ENCODE peak calls at places on chromosome 19, in six cellular contexts. One of them, this sample, is unnamed.

GRCh38 chr19:6060600-6061391 is 49.5 kb downstream of the RFX2 start:
- DNase-seq in transverse colon: no peak
- DNase-seq in breast epithelium: peak
- DNase-seq in IMR-90: peak
- DNase-seq in body of pancreas: no peak
- DNase-seq in upper lobe of left lung: no peak
- DNase-seq in this sample: no peak

GRCh38 chr19:860481-861098 is 1.1 kb downstream of the CFD start:
- DNase-seq in transverse colon: peak
- DNase-seq in breast epithelium: no peak
- DNase-seq in IMR-90: peak
- DNase-seq in body of pancreas: peak
- DNase-seq in upper lobe of left lung: peak
- DNase-seq in this sample: peak

GRCh38 chr19:45615795-45616708 is 14.0 kb upstream of the GPR4 start:
- DNase-seq in transverse colon: peak
- DNase-seq in breast epithelium: peak
- DNase-seq in IMR-90: peak
- DNase-seq in body of pancreas: peak
- DNase-seq in upper lobe of left lung: peak
- DNase-seq in this sample: peak

GRCh38 chr19:58439576-58440554 is at the start of gene ZNF132:
- DNase-seq in transverse colon: peak
- DNase-seq in breast epithelium: peak
- DNase-seq in IMR-90: peak
- DNase-seq in body of pancreas: peak
- DNase-seq in upper lobe of left lung: peak
- DNase-seq in this sample: peak

GRCh38 chr19:42122691-42123607 is 9.3 kb downstream of the POU2F2 start:
- DNase-seq in transverse colon: no peak
- DNase-seq in breast epithelium: no peak
- DNase-seq in IMR-90: no peak
- DNase-seq in body of pancreas: no peak
- DNase-seq in upper lobe of left lung: no peak
- DNase-seq in this sample: no peak

GRCh38 chr19:16016226-16017137 is 59.8 kb upstream of the TPM4 start:
- DNase-seq in transverse colon: no peak
- DNase-seq in breast epithelium: no peak
- DNase-seq in IMR-90: no peak
- DNase-seq in body of pancreas: no peak
- DNase-seq in upper lobe of left lung: peak
- DNase-seq in this sample: no peak

GRCh38 chr19:18677156-18677555 is 6.3 kb upstream of the CRTC1 start:
- DNase-seq in transverse colon: no peak
- DNase-seq in breast epithelium: no peak
- DNase-seq in IMR-90: no peak
- DNase-seq in body of pancreas: no peak
- DNase-seq in upper lobe of left lung: no peak
- DNase-seq in this sample: no peak

GRCh38 chr19:13962738-13963602 is 10.7 kb downstream of the DCAF15 start:
- DNase-seq in transverse colon: no peak
- DNase-seq in breast epithelium: no peak
- DNase-seq in IMR-90: peak
- DNase-seq in body of pancreas: no peak
- DNase-seq in upper lobe of left lung: peak
- DNase-seq in this sample: no peak

GRCh38 chr19:2775556-2776430 is 7.3 kb downstream of the SGTA start:
- DNase-seq in transverse colon: peak
- DNase-seq in breast epithelium: no peak
- DNase-seq in IMR-90: peak
- DNase-seq in body of pancreas: peak
- DNase-seq in upper lobe of left lung: no peak
- DNase-seq in this sample: peak

GRCh38 chr19:7101498-7102253 is 32.2 kb downstream of the ZNF557 start:
- DNase-seq in transverse colon: no peak
- DNase-seq in breast epithelium: no peak
- DNase-seq in IMR-90: no peak
- DNase-seq in body of pancreas: no peak
- DNase-seq in upper lobe of left lung: no peak
- DNase-seq in this sample: no peak

GRCh38 chr19:7099597-7099921 is 30.1 kb downstream of the ZNF557 start:
- DNase-seq in transverse colon: no peak
- DNase-seq in breast epithelium: no peak
- DNase-seq in IMR-90: no peak
- DNase-seq in body of pancreas: no peak
- DNase-seq in upper lobe of left lung: no peak
- DNase-seq in this sample: no peak

GRCh38 chr19:7098096-7098495 is 28.6 kb downstream of the ZNF557 start:
- DNase-seq in transverse colon: no peak
- DNase-seq in breast epithelium: no peak
- DNase-seq in IMR-90: no peak
- DNase-seq in body of pancreas: no peak
- DNase-seq in upper lobe of left lung: no peak
- DNase-seq in this sample: peak

GRCh38 chr19:7104783-7105447 is 35.4 kb downstream of the ZNF557 start:
- DNase-seq in transverse colon: no peak
- DNase-seq in breast epithelium: no peak
- DNase-seq in IMR-90: no peak
- DNase-seq in body of pancreas: no peak
- DNase-seq in upper lobe of left lung: no peak
- DNase-seq in this sample: no peak

GRCh38 chr19:7098701-7099596 is 29.4 kb downstream of the ZNF557 start:
- DNase-seq in transverse colon: peak
- DNase-seq in breast epithelium: peak
- DNase-seq in IMR-90: peak
- DNase-seq in body of pancreas: peak
- DNase-seq in upper lobe of left lung: peak
- DNase-seq in this sample: peak
- TF ChIP-seq POLR2A in transverse colon: peak
- TF ChIP-seq POLR2A in breast epithelium: no peak
- TF ChIP-seq POLR2A in IMR-90: peak
- TF ChIP-seq POLR2A in body of pancreas: no peak
- TF ChIP-seq POLR2A in upper lobe of left lung: no peak
- TF ChIP-seq POLR2A in this sample: no peak

GRCh38 chr19:38391911-38392464 is 3.5 kb downstream of the SPRED3 start:
- DNase-seq in transverse colon: no peak
- DNase-seq in breast epithelium: no peak
- DNase-seq in IMR-90: no peak
- DNase-seq in body of pancreas: no peak
- DNase-seq in upper lobe of left lung: no peak
- DNase-seq in this sample: no peak

GRCh38 chr19:38388310-38389100 is at the start of gene SPRED3:
- DNase-seq in transverse colon: no peak
- DNase-seq in breast epithelium: no peak
- DNase-seq in IMR-90: peak
- DNase-seq in body of pancreas: peak
- DNase-seq in upper lobe of left lung: peak
- DNase-seq in this sample: no peak

GRCh38 chr19:38387550-38388309 is at the start of gene GGN:
- DNase-seq in transverse colon: peak
- DNase-seq in breast epithelium: peak
- DNase-seq in IMR-90: peak
- DNase-seq in body of pancreas: peak
- DNase-seq in upper lobe of left lung: peak
- DNase-seq in this sample: peak

GRCh38 chr19:38389101-38389925 is 816 bp downstream of the SPRED3 start:
- DNase-seq in transverse colon: no peak
- DNase-seq in breast epithelium: no peak
- DNase-seq in IMR-90: peak
- DNase-seq in body of pancreas: no peak
- DNase-seq in upper lobe of left lung: no peak
- DNase-seq in this sample: no peak

GRCh38 chr19:38389957-38390924 is 1.7 kb downstream of the SPRED3 start:
- DNase-seq in transverse colon: no peak
- DNase-seq in breast epithelium: no peak
- DNase-seq in IMR-90: no peak
- DNase-seq in body of pancreas: no peak
- DNase-seq in upper lobe of left lung: no peak
- DNase-seq in this sample: no peak
- H3K4me3 ChIP-seq in transverse colon: no peak
- H3K4me3 ChIP-seq in breast epithelium: no peak
- H3K4me3 ChIP-seq in IMR-90: peak
- H3K4me3 ChIP-seq in body of pancreas: no peak
- H3K4me3 ChIP-seq in upper lobe of left lung: no peak
- H3K4me3 ChIP-seq in this sample: no peak

GRCh38 chr19:39602224-39602623 is at the start of gene LGALS13:
- DNase-seq in transverse colon: no peak
- DNase-seq in breast epithelium: no peak
- DNase-seq in IMR-90: no peak
- DNase-seq in body of pancreas: no peak
- DNase-seq in upper lobe of left lung: no peak
- DNase-seq in this sample: no peak
- TF ChIP-seq POLR2A in transverse colon: no peak
- TF ChIP-seq POLR2A in breast epithelium: no peak
- TF ChIP-seq POLR2A in IMR-90: no peak
- TF ChIP-seq POLR2A in body of pancreas: no peak
- TF ChIP-seq POLR2A in upper lobe of left lung: no peak
- TF ChIP-seq POLR2A in this sample: no peak

GRCh38 chr19:48988286-48988685 is 4.8 kb downstream of the GYS1 start:
- DNase-seq in transverse colon: no peak
- DNase-seq in breast epithelium: no peak
- DNase-seq in IMR-90: no peak
- DNase-seq in body of pancreas: no peak
- DNase-seq in upper lobe of left lung: no peak
- DNase-seq in this sample: no peak
- H3K4me3 ChIP-seq in transverse colon: no peak
- H3K4me3 ChIP-seq in breast epithelium: no peak
- H3K4me3 ChIP-seq in IMR-90: no peak
- H3K4me3 ChIP-seq in body of pancreas: no peak
- H3K4me3 ChIP-seq in upper lobe of left lung: no peak
- H3K4me3 ChIP-seq in this sample: no peak

GRCh38 chr19:37594982-37595382 is 306 bp downstream of the ZNF540 start:
- DNase-seq in transverse colon: peak
- DNase-seq in breast epithelium: peak
- DNase-seq in IMR-90: peak
- DNase-seq in body of pancreas: peak
- DNase-seq in upper lobe of left lung: peak
- DNase-seq in this sample: peak

GRCh38 chr19:37594064-37594981 is at the start of the genes ZNF540 and ZNF571:
- DNase-seq in transverse colon: peak
- DNase-seq in breast epithelium: peak
- DNase-seq in IMR-90: peak
- DNase-seq in body of pancreas: peak
- DNase-seq in upper lobe of left lung: peak
- DNase-seq in this sample: peak
- TF ChIP-seq POLR2A in transverse colon: peak
- TF ChIP-seq POLR2A in breast epithelium: peak
- TF ChIP-seq POLR2A in IMR-90: peak
- TF ChIP-seq POLR2A in body of pancreas: peak
- TF ChIP-seq POLR2A in upper lobe of left lung: peak
- TF ChIP-seq POLR2A in this sample: no peak

This sample was measured in lower leg skin.